ENCODE peak calls at places on chromosome 16, in five cellular contexts. J is epithelial cell of esophagus, D is ovary, W is NB4, X is AG10803. R is an unnamed sample.
A peak's percentile ranks its signal among the peaks of the same experiment; 100 is the strongest.

GRCh38 chr16:4917117-4917516 is 19.8 kb downstream of the PPL start:
- DNase-seq in X (peak; percentile 57), J (no peak), W (no peak), D (no peak), R (peak; percentile 16)

GRCh38 chr16:3054965-3055733 is 8.8 kb downstream of the MMP25 start:
- DNase-seq in J (no peak), X (no peak), W (peak; percentile 87), D (no peak), R (no peak)

GRCh38 chr16:1272453-1273198 is 16.8 kb downstream of the TPSD1 start:
- DNase-seq in J (no peak), D (no peak), X (no peak), W (no peak), R (no peak)

GRCh38 chr16:70657956-70658355 is 11.6 kb downstream of the IL34 start:
- DNase-seq in X (no peak), W (no peak), D (no peak), J (no peak), R (no peak)

GRCh38 chr16:49260253-49260652 is 21.4 kb downstream of the CBLN1 start:
- DNase-seq in X (no peak), W (no peak), D (no peak), J (no peak), R (no peak)

GRCh38 chr16:73956592-73957495 is 339.8 kb upstream of the PSMD7 start:
- DNase-seq in D (peak; percentile 38), X (peak; percentile 66), J (peak; percentile 58), W (peak; percentile 77), R (peak; percentile 39)

GRCh38 chr16:11836653-11837244 is 14.6 kb downstream of the RSL1D1 start:
- DNase-seq in D (no peak), W (no peak), X (peak; percentile 77), J (peak; percentile 57), R (no peak)

GRCh38 chr16:54936086-54936978 is 5.7 kb downstream of the IRX5 start:
- DNase-seq in D (no peak), J (peak; percentile 63), X (peak; percentile 56), W (peak; percentile 91), R (no peak)

DNA sequence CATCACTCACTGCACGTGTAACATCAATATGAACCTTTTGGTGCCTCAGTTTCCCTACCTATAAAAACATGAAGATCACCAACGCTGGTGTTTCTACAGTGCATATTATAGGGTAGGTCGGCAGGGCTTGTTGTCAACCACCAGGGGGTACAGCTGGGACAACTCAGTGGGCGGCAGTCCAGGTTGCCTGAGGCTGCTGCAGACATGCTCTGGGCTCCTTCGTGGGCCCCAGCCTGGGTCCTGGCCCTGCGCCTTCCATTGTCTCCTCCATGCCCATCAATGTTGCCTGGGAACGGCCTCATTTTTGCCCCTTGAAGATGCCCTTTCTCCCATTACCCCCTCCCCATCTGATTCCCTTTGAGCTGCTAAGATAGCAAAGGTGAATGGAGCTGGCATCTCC is 89.8 kb downstream of the GSG1L start:
- DNase-seq in J (no peak), D (no peak), X (no peak), W (peak; percentile 38), R (no peak)
- TF ChIP-seq CTCF in J (no peak), D (no peak), X (no peak), W (peak; percentile 27), R (no peak)

GRCh38 chr16:17368511-17368910 is 102.2 kb downstream of the XYLT1 start:
- DNase-seq in D (no peak), W (no peak), X (no peak), J (no peak), R (no peak)

GRCh38 chr16:17366299-17366961 is 104.3 kb downstream of the XYLT1 start:
- DNase-seq in W (no peak), J (no peak), D (no peak), X (no peak), R (no peak)

GRCh38 chr16:17368951-17369350 is 101.8 kb downstream of the XYLT1 start:
- DNase-seq in W (no peak), J (no peak), D (no peak), X (no peak), R (no peak)

GRCh38 chr16:17367034-17367433 is 103.7 kb downstream of the XYLT1 start:
- DNase-seq in J (no peak), D (no peak), W (no peak), X (no peak), R (no peak)

DNA sequence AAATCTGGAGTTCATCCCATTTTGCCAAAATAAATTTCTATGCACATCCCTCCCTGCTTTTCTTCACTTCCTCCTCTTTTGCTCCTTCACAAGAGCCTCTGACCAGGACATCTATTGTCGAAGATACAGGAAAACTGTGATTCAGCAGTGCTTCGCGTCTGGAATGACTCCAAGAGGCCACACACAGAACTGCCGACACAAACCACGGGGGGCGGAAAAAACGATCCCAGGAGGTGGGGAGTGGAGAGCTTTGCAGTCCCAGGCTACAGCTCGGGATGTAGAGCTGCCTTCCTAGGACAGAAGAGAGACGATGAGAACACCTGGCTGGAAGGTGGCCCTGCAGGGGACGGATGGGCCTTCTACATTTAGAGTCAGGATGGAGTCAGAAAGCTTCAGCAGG is 102.8 kb downstream of the XYLT1 start:
- DNase-seq in D (no peak), X (peak; percentile 60), J (no peak), W (no peak), R (no peak)
- TF ChIP-seq CTCF in D (no peak), X (peak; percentile 24), J (no peak), W (no peak), R (no peak)

GRCh38 chr16:83935858-83936255 is 17.2 kb upstream of the OSGIN1 start:
- DNase-seq in D (no peak), W (no peak), X (no peak), J (no peak), R (no peak)

GRCh38 chr16:83935005-83935857 is 17.8 kb upstream of the OSGIN1 start:
- DNase-seq in X (no peak), D (no peak), J (no peak), W (no peak), R (no peak)

GRCh38 chr16:83936581-83937165 is 16.4 kb upstream of the OSGIN1 start:
- DNase-seq in D (no peak), J (no peak), W (no peak), X (no peak), R (no peak)

GRCh38 chr16:83937922-83938875 is 14.8 kb upstream of the OSGIN1 start:
- DNase-seq in J (peak; percentile 32), W (no peak), X (no peak), D (no peak), R (no peak)

DNA sequence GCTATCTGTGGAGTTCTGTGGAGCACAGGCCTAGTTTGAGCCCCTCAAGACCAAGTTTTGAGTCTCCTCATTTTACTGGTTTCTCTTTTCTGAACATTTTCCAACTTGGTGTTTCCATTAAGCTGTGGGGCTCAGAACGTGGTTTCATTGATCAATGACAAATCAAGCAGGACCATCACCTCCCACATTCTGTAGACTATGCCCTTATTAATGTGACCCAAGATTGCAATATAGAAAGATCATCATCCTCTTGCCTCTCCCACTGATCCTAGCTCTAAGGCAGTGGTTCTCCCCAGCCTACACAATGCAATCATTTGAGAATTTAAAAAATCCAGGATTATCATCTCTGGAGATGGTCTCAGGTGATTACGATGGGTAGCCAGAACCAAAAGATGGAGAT is 15.8 kb upstream of the OSGIN1 start:
- DNase-seq in D (no peak), X (no peak), J (no peak), W (no peak), R (no peak)
- TF ChIP-seq CTCF in D (no peak), X (no peak), J (no peak), W (no peak), R (no peak)

GRCh38 chr16:67668495-67669157 is 2.0 kb downstream of the C16orf86 start:
- DNase-seq in D (no peak), X (no peak), J (no peak), W (peak; percentile 38), R (no peak)
- TF ChIP-seq CTCF in D (no peak), X (peak; percentile 9), J (peak; percentile 39), W (peak; percentile 54), R (no peak)

GRCh38 chr16:17277981-17278381 is 192.8 kb downstream of the XYLT1 start:
- DNase-seq in D (peak; percentile 47), J (no peak), W (no peak), X (no peak), R (no peak)
- TF ChIP-seq CTCF in D (no peak), J (no peak), W (no peak), X (peak; percentile 37), R (peak; percentile 37)

GRCh38 chr16:82625066-82625968 is 1.5 kb upstream of the CDH13 start:
- DNase-seq in X (no peak), D (no peak), J (no peak), W (no peak), R (no peak)

GRCh38 chr16:82621796-82622195 is 5.0 kb upstream of the CDH13 start:
- DNase-seq in X (no peak), D (no peak), W (no peak), J (no peak), R (no peak)
- TF ChIP-seq CTCF in X (peak; percentile 24), D (no peak), W (peak; percentile 5), J (no peak), R (no peak)

DNA sequence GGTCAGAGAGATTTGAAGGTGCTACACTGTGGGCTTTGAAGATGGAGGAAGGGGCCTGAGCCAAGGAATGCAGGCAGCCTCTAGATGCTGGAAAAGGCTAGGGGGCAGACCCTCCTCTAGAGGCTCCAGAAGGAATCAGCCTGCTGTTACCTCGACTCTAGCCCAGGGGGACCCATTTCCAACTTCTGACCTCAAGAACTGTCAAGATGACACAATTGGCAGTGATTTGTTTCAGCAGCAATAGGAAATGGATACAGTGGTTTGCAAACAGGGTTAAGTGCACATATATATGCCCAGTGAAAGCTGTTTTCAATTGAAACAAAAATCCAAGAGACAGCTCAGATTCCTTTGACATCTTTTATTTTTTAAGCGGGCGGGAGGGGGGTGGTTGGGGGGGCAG is 3.7 kb upstream of the ZDHHC1 start:
- DNase-seq in D (no peak), X (no peak), J (no peak), W (no peak), R (no peak)
- TF ChIP-seq CTCF in D (no peak), X (peak; percentile 5), J (no peak), W (no peak), R (no peak)

DNA sequence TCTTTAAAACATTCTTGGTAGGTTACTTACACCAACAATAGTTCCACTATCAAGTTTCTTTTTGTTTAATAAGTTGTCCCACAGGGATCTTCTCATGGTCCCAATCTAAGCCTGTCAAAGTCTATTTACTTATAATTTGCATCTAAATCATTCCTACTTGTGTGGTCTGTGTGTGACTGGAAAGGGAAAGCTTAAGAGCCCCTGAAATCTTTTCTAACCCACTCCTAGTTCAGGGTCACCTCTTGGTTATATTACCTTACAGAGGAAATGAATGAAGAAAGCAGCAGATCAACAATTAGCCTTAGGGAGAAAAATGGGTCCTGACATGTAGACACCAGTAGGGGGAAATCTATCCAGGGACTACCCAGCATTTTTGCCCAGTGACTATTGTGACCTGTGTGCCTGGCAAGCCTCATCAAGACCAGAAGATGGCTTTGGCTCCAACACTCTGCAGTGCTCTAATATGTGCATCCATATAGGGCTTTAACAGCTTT is 110.4 kb upstream of the HAS3 start:
- DNase-seq in X (peak; percentile 40), D (no peak), W (peak; percentile 52), J (peak; percentile 100), R (no peak)
- TF ChIP-seq CTCF in X (peak; percentile 39), D (no peak), W (peak; percentile 34), J (peak; percentile 62), R (peak; percentile 23)

GRCh38 chr16:57377080-57377841 is 5.0 kb downstream of the CX3CL1 start:
- DNase-seq in D (no peak), X (no peak), W (peak; percentile 18), J (peak; percentile 52), R (no peak)
- TF ChIP-seq CTCF in D (no peak), X (no peak), W (no peak), J (no peak), R (no peak)

R was measured in AG09319.